ENCODE peak calls at places on chromosomes 2 and 18, in seven cellular contexts. Q is IMR-90, A is neural progenitor cell, K is AG04449, L is HCT116, O is fibroblast of lung, W is fibroblast of pulmonary artery. X is an unnamed sample.

GRCh38 chr2:10982931-10983701 is 71.4 kb downstream of the KCNF1 start:
- DNase-seq in L (no peak), K (no peak), O (peak), Q (peak), W (peak), A (no peak), X (no peak)

GRCh38 chr2:231685349-231686191 is 22.8 kb upstream of the PTMA start:
- DNase-seq in W (no peak), K (no peak), O (no peak), A (peak), Q (no peak), L (no peak), X (no peak)

GRCh38 chr2:233800231-233800630 is 22.1 kb downstream of the MROH2A start:
- DNase-seq in W (no peak), L (no peak), K (no peak), O (no peak), A (no peak), Q (no peak), X (no peak)

GRCh38 chr18:29157057-29157780 is 980.3 kb upstream of the CDH2 start:
- DNase-seq in W (no peak), L (peak), Q (no peak), A (no peak), O (no peak), K (no peak), X (no peak)

GRCh38 chr2:126657636-126658315 is 1.8 kb downstream of the GYPC start:
- DNase-seq in W (peak), A (peak), L (peak), Q (peak), O (peak), K (peak), X (peak)

GRCh38 chr18:63285332-63285731 is 34.2 kb downstream of the BCL2 start:
- DNase-seq in L (no peak), K (no peak), A (no peak), O (no peak), Q (no peak), W (no peak), X (peak)

GRCh38 chr2:175012516-175012915 is 7.3 kb upstream of the CHN1 start:
- DNase-seq in L (no peak), O (no peak), W (no peak), A (no peak), K (no peak), Q (no peak), X (no peak)

GRCh38 chr2:173214213-173214612 is 138.6 kb downstream of the MAP3K20 start:
- DNase-seq in O (no peak), K (no peak), A (no peak), L (no peak), Q (no peak), W (no peak), X (no peak)

GRCh38 chr2:16069933-16070647 is 129.7 kb downstream of the MYCN start:
- DNase-seq in Q (no peak), O (no peak), K (no peak), W (no peak), L (no peak), A (peak), X (no peak)

GRCh38 chr2:16249269-16250055 is 309.1 kb downstream of the MYCN start:
- DNase-seq in A (no peak), W (no peak), K (no peak), Q (no peak), L (no peak), O (no peak), X (no peak)

GRCh38 chr2:225025917-225026571 is 16.2 kb downstream of the DOCK10 start:
- DNase-seq in Q (peak), O (peak), A (no peak), K (peak), W (peak), L (no peak), X (no peak)

GRCh38 chr2:201116115-201116958 is at the start of gene CFLAR:
- DNase-seq in O (peak), L (peak), Q (peak), A (peak), W (peak), K (no peak), X (no peak)

GRCh38 chr2:48284624-48285212 is 245.2 kb upstream of the STON1 start:
- DNase-seq in O (no peak), L (no peak), K (no peak), Q (no peak), A (no peak), W (no peak), X (no peak)

GRCh38 chr2:44566059-44566458 is 204.3 kb downstream of the CAMKMT start:
- DNase-seq in Q (no peak), L (no peak), A (no peak), W (no peak), K (no peak), O (no peak), X (no peak)

GRCh38 chr2:41928593-41928992 is 119.2 kb upstream of the PKDCC start:
- DNase-seq in O (peak), W (peak), A (no peak), L (no peak), Q (peak), K (no peak), X (no peak)

GRCh38 chr2:106839849-106840595 is 45.9 kb downstream of the ST6GAL2 start:
- DNase-seq in W (no peak), O (no peak), Q (no peak), L (no peak), K (no peak), A (peak), X (no peak)

GRCh38 chr2:44945676-44946427 is 4.3 kb downstream of the SIX3 start:
- DNase-seq in W (no peak), O (no peak), Q (no peak), K (no peak), A (no peak), L (no peak), X (no peak)

GRCh38 chr2:43174368-43175186 is 51.8 kb downstream of the ZFP36L2 start:
- DNase-seq in Q (no peak), O (no peak), K (no peak), W (no peak), A (no peak), L (no peak), X (no peak)

GRCh38 chr2:94869552-94870391 is 1.5 kb upstream of the TEKT4 start:
- DNase-seq in W (no peak), O (no peak), Q (no peak), K (no peak), L (no peak), A (no peak), X (no peak)

GRCh38 chr2:4670331-4670730 is 967.0 kb downstream of the DCDC2C start:
- DNase-seq in K (no peak), L (no peak), A (no peak), Q (no peak), W (no peak), O (no peak), X (no peak)

GRCh38 chr18:48545690-48546365 is 7.0 kb downstream of the CTIF start:
- DNase-seq in O (peak), A (peak), L (no peak), W (peak), Q (peak), K (no peak), X (no peak)

GRCh38 chr2:188957646-188958045 is 16.5 kb upstream of the COL3A1 start:
- DNase-seq in Q (no peak), L (no peak), O (no peak), A (no peak), K (no peak), W (no peak), X (no peak)

GRCh38 chr18:6920099-6920955 is 190.8 kb downstream of the ARHGAP28 start:
- DNase-seq in Q (peak), O (peak), A (peak), L (no peak), K (peak), W (peak), X (peak)

GRCh38 chr2:171342014-171342413 is 91.8 kb downstream of the METTL8 start:
- DNase-seq in O (no peak), K (no peak), A (no peak), W (no peak), Q (no peak), L (no peak), X (no peak)

GRCh38 chr2:186605041-186605440 is 15.2 kb downstream of the ITGAV start:
- DNase-seq in A (peak), L (no peak), K (no peak), Q (no peak), W (no peak), O (no peak), X (no peak)

GRCh38 chr2:25822190-25823117 is 55.8 kb downstream of the ASXL2 start:
- DNase-seq in L (no peak), W (peak), K (no peak), A (peak), O (no peak), Q (no peak), X (no peak)
- H3K4me3 ChIP-seq in L (no peak), W (peak), K (no peak), A (no peak), O (no peak), Q (no peak), X (no peak)

DNA sequence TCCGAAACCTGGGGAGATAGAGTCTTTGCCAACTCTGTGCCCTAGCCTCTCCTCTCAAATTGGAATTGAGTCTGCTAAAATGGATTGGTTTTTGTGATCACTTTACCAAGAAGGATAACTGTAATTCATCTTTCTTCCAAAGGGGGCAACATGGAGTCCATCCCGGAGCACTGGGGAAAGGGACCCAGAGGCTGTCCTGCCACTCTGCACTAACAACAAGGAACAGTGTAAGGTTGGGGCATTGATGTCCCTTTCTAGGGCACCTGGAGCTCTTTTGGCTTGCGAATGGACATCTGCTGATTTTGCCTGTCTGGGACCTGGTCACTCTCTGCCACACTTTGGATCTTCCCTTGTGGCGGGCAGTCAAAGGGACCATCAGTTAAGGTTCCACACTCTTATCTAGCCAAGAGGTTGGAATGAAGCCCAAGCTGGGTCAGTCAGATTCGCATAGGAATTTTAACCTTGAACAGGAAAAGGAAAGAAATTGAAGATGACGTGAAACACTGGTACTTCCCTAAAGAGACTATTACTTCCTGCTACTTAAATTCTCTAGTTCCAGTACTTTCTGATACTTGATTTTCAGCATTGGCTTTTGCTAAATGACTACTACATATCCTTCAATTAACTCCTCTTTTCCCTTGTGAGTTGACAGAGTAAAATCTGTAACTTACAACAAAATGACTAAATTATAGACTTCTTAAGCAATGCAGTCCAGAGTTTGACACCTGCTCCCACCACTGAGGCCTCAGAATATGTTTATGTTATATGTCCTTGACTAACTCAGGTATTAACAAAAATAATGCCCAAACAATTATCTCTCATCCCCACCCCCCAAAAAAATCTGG is 64.7 kb upstream of the KLF7 start:
- DNase-seq in O (no peak), W (no peak), K (no peak), A (peak), Q (no peak), L (peak), X (no peak)
- TF ChIP-seq CTCF in O (peak), W (peak), K (peak), A (peak), Q (peak), L (peak), X (peak)

GRCh38 chr18:36441872-36442271 is 144.4 kb downstream of the FHOD3 start:
- DNase-seq in W (peak), Q (peak), O (peak), A (no peak), K (peak), L (no peak), X (no peak)
- H3K4me3 ChIP-seq in W (no peak), Q (no peak), O (no peak), A (no peak), K (no peak), L (no peak), X (no peak)

GRCh38 chr18:22174341-22175148 is 5.2 kb downstream of the GATA6 start:
- DNase-seq in Q (no peak), K (no peak), O (peak), W (peak), L (no peak), A (peak), X (no peak)
- TF ChIP-seq CTCF in Q (no peak), K (no peak), O (no peak), W (peak), L (no peak), A (peak), X (no peak)

DNA sequence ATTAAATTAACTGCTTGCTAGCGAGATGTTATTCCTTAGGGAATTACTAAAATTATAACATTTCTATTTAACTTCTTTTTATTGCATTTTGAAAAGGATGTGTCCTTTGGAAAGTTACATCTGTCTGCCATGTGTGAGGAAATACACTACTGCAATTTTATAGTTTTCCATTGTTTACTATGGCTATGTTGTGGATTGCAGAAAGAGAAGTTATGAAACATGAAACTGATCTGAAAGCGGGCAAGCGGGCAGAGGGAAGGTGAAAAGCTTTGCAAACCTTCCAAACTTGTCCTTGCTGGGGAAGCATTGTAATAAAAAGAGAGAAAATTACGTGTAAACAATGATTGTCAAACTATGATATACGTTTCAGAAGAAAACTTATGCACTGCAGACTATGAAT is 13.6 kb downstream of the NCKAP1 start:
- DNase-seq in Q (peak), O (peak), W (no peak), A (no peak), L (no peak), K (no peak), X (peak)
- H3K4me3 ChIP-seq in Q (no peak), O (no peak), W (no peak), A (no peak), L (no peak), K (no peak), X (no peak)

GRCh38 chr18:69900941-69901340 is 46.7 kb downstream of the CD226 start:
- DNase-seq in A (no peak), Q (no peak), K (no peak), L (no peak), W (no peak), O (no peak), X (no peak)
- TF ChIP-seq CTCF in A (peak), Q (no peak), K (no peak), L (peak), W (no peak), O (no peak), X (no peak)

DNA sequence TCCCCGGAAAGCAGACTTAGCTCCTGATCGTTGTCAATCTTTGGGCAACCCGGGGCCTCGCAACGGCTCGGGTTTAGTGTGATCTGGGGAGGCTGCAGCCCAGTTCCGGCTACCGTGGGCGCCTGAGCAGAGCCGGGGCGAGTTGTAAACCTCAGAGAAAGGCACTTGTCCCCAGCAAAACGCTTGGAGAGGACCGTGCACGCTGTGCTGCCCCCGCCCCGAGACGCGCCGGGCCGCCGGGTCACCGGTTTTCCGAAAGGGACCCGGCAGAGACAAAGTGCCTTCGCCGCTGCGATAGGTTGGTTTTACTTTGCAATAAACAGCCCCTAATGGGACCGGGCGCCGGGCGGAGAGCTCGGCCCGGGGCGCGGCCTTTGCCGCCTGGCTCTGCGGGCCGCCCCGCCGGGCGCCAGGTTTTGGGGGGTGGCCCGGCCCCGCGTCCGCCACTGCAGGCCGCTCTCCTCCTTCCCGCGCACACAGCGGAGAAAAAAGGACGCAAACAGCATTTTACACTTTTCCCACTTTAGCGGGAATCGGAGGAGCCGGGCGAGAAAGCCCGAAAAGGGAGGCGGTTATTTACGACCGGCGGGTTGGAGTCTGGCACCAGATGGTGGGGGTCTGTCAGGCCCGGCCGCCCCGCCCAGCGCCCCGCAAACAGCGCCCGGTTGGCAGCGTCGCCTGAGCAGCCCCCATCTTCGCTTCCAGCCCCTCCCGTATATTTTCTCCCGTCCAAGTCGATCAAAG is 136.0 kb downstream of the INSIG2 start:
- DNase-seq in W (no peak), O (peak), K (no peak), Q (no peak), L (no peak), A (peak), X (no peak)
- H3K4me3 ChIP-seq in W (peak), O (peak), K (peak), Q (peak), L (no peak), A (peak), X (peak)

GRCh38 chr2:196208915-196209314 is 37.5 kb upstream of the STK17B start:
- DNase-seq in W (no peak), Q (no peak), O (no peak), K (no peak), L (no peak), A (no peak), X (no peak)
- TF ChIP-seq CTCF in W (no peak), Q (no peak), O (no peak), K (no peak), L (no peak), A (no peak), X (no peak)

X was measured in HFF-Myc.